ENCODE peak calls at places on chromosomes 1 and 21, in seven cellular contexts. M is thoracic aorta; X is uterus; V is suprapubic skin; E is left ventricle myocardium inferior; Y is CD8-positive, alpha-beta memory T cell; G is tibial nerve. S is an unnamed sample. For H3K4me1, the result is how much of the 10 kb centered on the place peaks cover.

GRCh38 chr1:229229721-229230135 is 41.2 kb upstream of the RAB4A start:
- DNase-seq in M (peak), X (peak), V (peak), E (peak), Y (no peak), G (peak), S (peak)

GRCh38 chr1:156493154-156493631 is 7.4 kb downstream of the MEF2D start:
- DNase-seq in M (no peak), X (no peak), V (no peak), E (no peak), Y (no peak), G (no peak), S (no peak)

GRCh38 chr21:29091032-29091431 is 17.6 kb upstream of the CCT8 start:
- DNase-seq in M (no peak), X (no peak), V (no peak), E (no peak), Y (no peak), G (no peak), S (no peak)

GRCh38 chr1:165235777-165236285 is 120.7 kb downstream of the LMX1A start:
- DNase-seq in M (no peak), X (no peak), V (no peak), E (no peak), Y (no peak), G (no peak), S (peak)

GRCh38 chr1:109495738-109496137 is 1.8 kb downstream of the CYB561D1 start:
- DNase-seq in M (no peak), X (no peak), V (no peak), E (no peak), Y (no peak), G (no peak), S (no peak)

GRCh38 chr21:35399706-35400105 is 350.6 kb upstream of the RUNX1 start:
- DNase-seq in M (no peak), X (no peak), V (no peak), E (no peak), Y (no peak), G (no peak), S (no peak)

GRCh38 chr1:61337981-61338848 is 255.9 kb downstream of the NFIA start:
- DNase-seq in M (peak), X (peak), V (peak), E (peak), Y (no peak), G (peak), S (peak)

GRCh38 chr1:106398391-106398790 is 658.1 kb upstream of the PRMT6 start:
- DNase-seq in M (no peak), X (no peak), V (no peak), E (no peak), Y (no peak), G (no peak), S (no peak)

GRCh38 chr21:45060089-45060488 is 14.3 kb upstream of the ADARB1 start:
- DNase-seq in M (no peak), X (no peak), V (no peak), E (no peak), Y (no peak), G (no peak), S (no peak)

GRCh38 chr1:110087812-110088738 is 17.6 kb upstream of the ALX3 start:
- DNase-seq in M (no peak), X (peak), V (no peak), E (no peak), Y (peak), G (peak), S (peak)

GRCh38 chr21:40852563-40852962 is 5.6 kb upstream of the DSCAM start:
- DNase-seq in M (no peak), X (no peak), V (no peak), E (no peak), Y (no peak), G (no peak), S (no peak)

GRCh38 chr1:50704126-50704525 is 255.9 kb downstream of the FAF1 start:
- DNase-seq in M (no peak), X (no peak), V (no peak), E (no peak), Y (peak), G (peak), S (no peak)

GRCh38 chr1:116720406-116721071 is 33.7 kb upstream of the CD2 start:
- DNase-seq in M (no peak), X (no peak), V (no peak), E (no peak), Y (no peak), G (no peak), S (no peak)

GRCh38 chr1:197917813-197918646 is 858 bp downstream of the LHX9 start:
- DNase-seq in M (no peak), X (no peak), V (no peak), E (no peak), Y (no peak), G (no peak), S (no peak)

GRCh38 chr21:28705616-28706015 is 287.1 kb downstream of the LTN1 start:
- DNase-seq in M (no peak), X (no peak), V (no peak), E (no peak), Y (no peak), G (no peak), S (no peak)

GRCh38 chr1:3876716-3877115 is 19.4 kb downstream of the DFFB start:
- DNase-seq in M (no peak), X (no peak), V (no peak), E (no peak), Y (no peak), G (no peak), S (no peak)

GRCh38 chr1:208179850-208180416 is 64.3 kb downstream of the PLXNA2 start:
- DNase-seq in M (no peak), X (no peak), V (no peak), E (no peak), Y (no peak), G (no peak), S (no peak)

GRCh38 chr21:17387030-17387617 is 125.7 kb upstream of the CXADR start:
- DNase-seq in M (no peak), X (peak), V (no peak), E (no peak), Y (peak), G (peak), S (peak)

GRCh38 chr1:3691421-3692204 is 39.3 kb downstream of the TP73 start:
- DNase-seq in M (no peak), X (no peak), V (no peak), E (no peak), Y (no peak), G (no peak), S (no peak)

GRCh38 chr1:96521994-96522760 is 199.4 kb upstream of the PTBP2 start:
- DNase-seq in M (no peak), X (no peak), V (no peak), E (no peak), Y (no peak), G (no peak), S (no peak)

GRCh38 chr1:219373616-219373935 is 199.9 kb downstream of the LYPLAL1 start:
- DNase-seq in M (no peak), X (no peak), V (no peak), E (no peak), Y (no peak), G (no peak), S (no peak)

GRCh38 chr1:244322791-244323521 is 128.8 kb downstream of the ADSS2 start:
- DNase-seq in M (peak), X (peak), V (no peak), E (no peak), Y (no peak), G (peak), S (peak)

GRCh38 chr1:119885903-119886783 is 10.2 kb downstream of the ADAM30 start:
- DNase-seq in M (no peak), X (peak), V (no peak), E (peak), Y (peak), G (peak), S (peak)

GRCh38 chr1:46606255-46606965 is 2.3 kb upstream of the MKNK1 start:
- DNase-seq in M (no peak), X (no peak), V (no peak), E (no peak), Y (no peak), G (no peak), S (no peak)

GRCh38 chr1:55887103-55887712 is 672.0 kb upstream of the USP24 start:
- DNase-seq in M (no peak), X (no peak), V (no peak), E (no peak), Y (no peak), G (no peak), S (no peak)

GRCh38 chr1:180211860-180212229 is 18.2 kb upstream of the LHX4 start:
- DNase-seq in M (no peak), X (no peak), V (no peak), E (no peak), Y (no peak), G (no peak), S (no peak)

GRCh38 chr1:76250317-76250716 is 175.8 kb downstream of the ST6GALNAC3 start:
- DNase-seq in M (no peak), X (no peak), V (no peak), E (no peak), Y (no peak), G (no peak), S (no peak)

GRCh38 chr1:238485062-238485905 is 594.6 kb upstream of the ZP4 start:
- DNase-seq in M (no peak), X (peak), V (no peak), E (no peak), Y (no peak), G (no peak), S (peak)

GRCh38 chr1:51666463-51666862 is 49.6 kb downstream of the OSBPL9 start:
- DNase-seq in M (peak), X (no peak), V (no peak), E (no peak), Y (no peak), G (no peak), S (no peak)

GRCh38 chr1:233005703-233006102 is 55.3 kb downstream of the NTPCR start:
- DNase-seq in M (no peak), X (no peak), V (no peak), E (no peak), Y (no peak), G (no peak), S (no peak)

GRCh38 chr1:152413909-152414308 is at the start of gene CRNN:
- DNase-seq in M (no peak), X (no peak), V (no peak), E (no peak), Y (no peak), G (no peak), S (no peak)

GRCh38 chr1:65170511-65171142 is 22.6 kb downstream of the AK4 start:
- DNase-seq in M (no peak), X (peak), V (no peak), E (peak), Y (no peak), G (peak), S (peak)

GRCh38 chr1:41389009-41389408 is 27.8 kb downstream of the FOXO6 start:
- DNase-seq in M (no peak), X (no peak), V (no peak), E (no peak), Y (no peak), G (no peak), S (no peak)

GRCh38 chr1:85319488-85319887 is 43.1 kb upstream of the BCL10 start:
- DNase-seq in M (no peak), X (no peak), V (no peak), E (no peak), Y (no peak), G (no peak), S (no peak)

GRCh38 chr1:85320371-85321131 is 44.1 kb upstream of the BCL10 start:
- DNase-seq in M (no peak), X (no peak), V (no peak), E (no peak), Y (no peak), G (no peak), S (no peak)

GRCh38 chr1:85322655-85323054 is 46.2 kb upstream of the BCL10 start:
- DNase-seq in M (no peak), X (no peak), V (no peak), E (no peak), Y (no peak), G (no peak), S (no peak)

GRCh38 chr1:85319931-85320330 is 43.5 kb upstream of the BCL10 start:
- DNase-seq in M (no peak), X (no peak), V (no peak), E (no peak), Y (no peak), G (no peak), S (no peak)

GRCh38 chr1:85321237-85321964 is 45.0 kb upstream of the BCL10 start:
- DNase-seq in M (no peak), X (no peak), V (no peak), E (no peak), Y (no peak), G (no peak), S (no peak)
- H3K4me1 ChIP-seq in M (under half), X (under half), V (under half), E (under half), Y (under half), G (under half), S (under half)

DNA sequence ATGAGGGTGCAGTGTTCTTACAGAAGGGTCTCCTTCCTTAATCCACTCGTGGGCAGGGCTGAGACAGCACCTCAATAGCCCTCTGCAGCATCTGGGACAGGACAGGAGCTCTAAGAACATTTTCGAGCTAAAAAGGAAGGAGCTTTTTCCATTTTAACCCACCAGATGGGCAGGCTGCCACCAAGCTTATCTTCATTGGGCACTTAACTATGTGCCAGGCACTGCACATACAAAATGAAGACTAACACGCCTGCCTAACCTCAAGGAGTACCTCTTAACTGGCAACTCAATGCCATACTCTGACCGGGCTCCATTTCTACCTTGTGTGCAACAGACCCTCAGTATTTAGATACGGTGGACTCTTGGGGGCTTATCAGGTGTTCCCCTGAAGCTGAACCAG is 48.2 kb downstream of the SSBP3 start:
- DNase-seq in M (no peak), X (no peak), V (no peak), E (no peak), Y (no peak), G (no peak), S (no peak)
- H3K4me1 ChIP-seq in M (under half), X (under half), V (under half), E (half or more), Y (half or more), G (half or more), S (under half)

GRCh38 chr1:225114354-225114995 is 185.0 kb downstream of the DNAH14 start:
- DNase-seq in M (no peak), X (no peak), V (no peak), E (no peak), Y (no peak), G (no peak), S (no peak)

GRCh38 chr1:225111000-225111399 is 181.5 kb downstream of the DNAH14 start:
- DNase-seq in M (no peak), X (no peak), V (no peak), E (no peak), Y (no peak), G (no peak), S (no peak)

DNA sequence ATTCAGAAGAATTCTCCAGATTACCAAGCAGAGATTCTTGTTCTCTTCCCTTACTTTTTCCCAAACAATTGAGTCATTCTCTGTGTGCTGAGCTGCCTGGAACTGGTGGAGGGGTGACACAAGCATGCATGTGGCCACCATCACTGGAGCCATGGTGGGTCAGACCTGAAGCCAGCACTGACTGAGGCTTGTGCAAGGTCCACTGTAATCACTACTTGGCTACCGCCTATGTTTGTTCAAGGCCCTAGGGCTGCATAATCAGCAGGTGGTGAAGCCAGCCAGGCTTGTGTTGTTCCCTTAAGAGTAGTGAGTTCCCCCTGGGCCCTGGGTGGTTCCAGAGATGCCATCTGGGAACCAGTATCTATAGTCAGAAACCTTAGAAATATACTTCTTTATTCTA is 183.8 kb downstream of the DNAH14 start:
- DNase-seq in M (no peak), X (no peak), V (no peak), E (no peak), Y (no peak), G (no peak), S (no peak)
- H3K4me1 ChIP-seq in M (under half), X (under half), V (under half), E (under half), Y (under half), G (under half), S (under half)

GRCh38 chr1:27599605-27600499 is 4.1 kb downstream of the AHDC1 start:
- DNase-seq in M (no peak), X (peak), V (no peak), E (no peak), Y (no peak), G (no peak), S (peak)

GRCh38 chr1:27597036-27597435 is 6.9 kb downstream of the AHDC1 start:
- DNase-seq in M (no peak), X (no peak), V (no peak), E (no peak), Y (no peak), G (no peak), S (no peak)

GRCh38 chr1:27598902-27599528 is 4.9 kb downstream of the AHDC1 start:
- DNase-seq in M (peak), X (peak), V (no peak), E (no peak), Y (no peak), G (no peak), S (peak)

GRCh38 chr1:27597511-27598216 is 6.3 kb downstream of the AHDC1 start:
- DNase-seq in M (no peak), X (no peak), V (no peak), E (no peak), Y (no peak), G (no peak), S (no peak)

DNA sequence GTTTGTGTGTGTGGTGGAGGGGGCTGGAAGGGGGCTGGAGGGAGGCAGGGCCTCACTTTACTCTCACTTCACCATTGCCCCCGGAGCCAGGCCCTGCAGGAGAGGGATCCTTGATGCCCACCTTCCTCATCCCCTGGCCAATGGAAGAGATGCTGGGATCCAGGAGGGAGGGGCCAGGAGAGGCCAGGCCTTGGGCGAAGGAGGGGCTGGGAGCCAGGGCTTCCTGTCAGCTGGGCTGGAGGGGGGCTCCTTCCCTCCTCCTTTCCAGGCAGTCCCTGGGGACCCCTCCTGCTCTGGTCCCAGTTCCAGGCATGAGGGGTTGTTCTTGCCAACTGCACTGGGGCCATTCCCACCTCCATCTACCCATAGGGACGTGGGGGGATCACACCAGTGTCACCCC is 5.7 kb downstream of the AHDC1 start:
- DNase-seq in M (no peak), X (peak), V (no peak), E (peak), Y (no peak), G (no peak), S (no peak)
- H3K4me1 ChIP-seq in M (half or more), X (half or more), V (half or more), E (half or more), Y (half or more), G (half or more), S (half or more)

S was measured in testis.